ENCODE peak calls at places on chromosomes 2 and 18, in nine cellular contexts. X, N, J, C, A, L, Q, F and P are unnamed samples.
A peak's percentile ranks its signal among the peaks of the same experiment; 100 is the strongest.

GRCh38 chr2:933734-934295 is 16.8 kb upstream of the SNTG2 start:
- DNase-seq in X (no peak), N (no peak), J (no peak), C (no peak), A (no peak), L (no peak), Q (no peak), F (no peak), P (no peak)

GRCh38 chr2:69582582-69583176 is 60.9 kb downstream of the AAK1 start:
- DNase-seq in X (no peak), N (peak; percentile 40), J (no peak), C (no peak), A (no peak), L (peak; percentile 33), Q (no peak), F (no peak), P (no peak)

GRCh38 chr2:98691307-98691706 is 39.6 kb downstream of the MGAT4A start:
- DNase-seq in X (peak; percentile 84), N (no peak), J (no peak), C (no peak), A (no peak), L (no peak), Q (no peak), F (no peak), P (no peak)

GRCh38 chr2:217249490-217250451 is 389.9 kb upstream of the TNP1 start:
- DNase-seq in X (no peak), N (peak; percentile 93), J (no peak), C (no peak), A (no peak), L (peak; percentile 52), Q (no peak), F (no peak), P (no peak)

GRCh38 chr2:215137741-215138340 is 585 bp downstream of the ABCA12 start:
- DNase-seq in X (peak; percentile 15), N (peak; percentile 67), J (no peak), C (no peak), A (no peak), L (no peak), Q (no peak), F (no peak), P (no peak)

GRCh38 chr2:198873771-198874501 is 583.8 kb downstream of the SATB2 start:
- DNase-seq in X (no peak), N (peak; percentile 72), J (no peak), C (no peak), A (no peak), L (no peak), Q (no peak), F (no peak), P (no peak)

GRCh38 chr2:24828641-24829040 is 35.4 kb downstream of the CENPO start:
- DNase-seq in X (no peak), N (no peak), J (no peak), C (no peak), A (no peak), L (no peak), Q (no peak), F (no peak), P (no peak)

GRCh38 chr18:54822872-54823845 is 5.1 kb upstream of the RAB27B start:
- DNase-seq in X (no peak), N (peak; percentile 93), J (no peak), C (no peak), A (no peak), L (peak; percentile 11), Q (peak; percentile 96), F (no peak), P (no peak)

GRCh38 chr18:35355140-35355618 is 11.0 kb upstream of the ZNF24 start:
- DNase-seq in X (peak; percentile 86), N (peak; percentile 88), J (peak; percentile 62), C (peak; percentile 52), A (peak; percentile 90), L (peak; percentile 85), Q (peak; percentile 50), F (peak; percentile 58), P (peak; percentile 67)

GRCh38 chr2:193584522-193584938 is 1389.8 kb upstream of the TMEFF2 start:
- DNase-seq in X (peak; percentile 16), N (no peak), J (no peak), C (peak; percentile 13), A (peak; percentile 75), L (peak; percentile 42), Q (peak; percentile 40), F (no peak), P (no peak)

GRCh38 chr2:228507870-228508269 is 326.4 kb upstream of the SPHKAP start:
- DNase-seq in X (no peak), N (peak; percentile 3), J (no peak), C (no peak), A (no peak), L (no peak), Q (no peak), F (no peak), P (no peak)

GRCh38 chr18:24271381-24272331 is 126.0 kb downstream of the OSBPL1A start:
- DNase-seq in X (peak; percentile 78), N (peak; percentile 71), J (peak; percentile 77), C (no peak), A (no peak), L (peak; percentile 90), Q (peak; percentile 80), F (peak; percentile 71), P (peak; percentile 90)

GRCh38 chr2:241272298-241272721 is 43.2 kb downstream of the HDLBP start:
- DNase-seq in X (peak; percentile 26), N (peak; percentile 21), J (peak; percentile 49), C (no peak), A (no peak), L (peak; percentile 63), Q (peak; percentile 19), F (peak; percentile 23), P (peak; percentile 74)

GRCh38 chr2:121595012-121595891 is 54.0 kb downstream of the CLASP1 start:
- DNase-seq in X (no peak), N (no peak), J (no peak), C (no peak), A (no peak), L (no peak), Q (no peak), F (no peak), P (no peak)

GRCh38 chr18:8960740-8961657 is 141.5 kb upstream of the NDUFV2 start:
- DNase-seq in X (no peak), N (peak; percentile 76), J (no peak), C (no peak), A (no peak), L (no peak), Q (peak; percentile 63), F (no peak), P (no peak)

GRCh38 chr2:47899915-47900314 is 6.4 kb downstream of the FBXO11 start:
- DNase-seq in X (peak; percentile 26), N (no peak), J (no peak), C (no peak), A (no peak), L (peak; percentile 11), Q (no peak), F (no peak), P (no peak)
- H3K4me1 ChIP-seq in X (peaks cover 26% of the 10 kb centered on the region), N (peaks cover 2% of the 10 kb centered on the region), J (peaks cover 54% of the 10 kb centered on the region), C (peaks cover 72% of the 10 kb centered on the region), A (peaks cover 77% of the 10 kb centered on the region), L (peaks cover 14% of the 10 kb centered on the region), Q (peaks cover 39% of the 10 kb centered on the region), F (peaks cover 2% of the 10 kb centered on the region), P (peaks cover 79% of the 10 kb centered on the region)

GRCh38 chr2:223721746-223722145 is 115.6 kb downstream of the AP1S3 start:
- DNase-seq in X (no peak), N (no peak), J (no peak), C (no peak), A (no peak), L (no peak), Q (no peak), F (no peak), P (no peak)

GRCh38 chr2:223724831-223725230 is 112.6 kb downstream of the AP1S3 start:
- DNase-seq in X (peak; percentile 44), N (peak; percentile 28), J (no peak), C (no peak), A (no peak), L (no peak), Q (peak; percentile 20), F (no peak), P (no peak)

GRCh38 chr2:223722226-223722625 is 115.2 kb downstream of the AP1S3 start:
- DNase-seq in X (no peak), N (no peak), J (no peak), C (no peak), A (no peak), L (no peak), Q (no peak), F (no peak), P (no peak)

GRCh38 chr2:223723954-223724411 is 113.4 kb downstream of the AP1S3 start:
- DNase-seq in X (no peak), N (no peak), J (no peak), C (no peak), A (no peak), L (no peak), Q (peak; percentile 38), F (no peak), P (no peak)

GRCh38 chr2:223720367-223720766 is 117.0 kb downstream of the AP1S3 start:
- DNase-seq in X (no peak), N (no peak), J (no peak), C (no peak), A (no peak), L (no peak), Q (no peak), F (no peak), P (no peak)
- H3K4me1 ChIP-seq in X (peaks cover 14% of the 10 kb centered on the region), N (peaks cover 9% of the 10 kb centered on the region), J (no peaks in the 10 kb centered on the region), C (no peaks in the 10 kb centered on the region), A (no peaks in the 10 kb centered on the region), L (peaks cover 7% of the 10 kb centered on the region), Q (peaks cover 16% of the 10 kb centered on the region), F (peaks cover 3% of the 10 kb centered on the region), P (no peaks in the 10 kb centered on the region)

DNA sequence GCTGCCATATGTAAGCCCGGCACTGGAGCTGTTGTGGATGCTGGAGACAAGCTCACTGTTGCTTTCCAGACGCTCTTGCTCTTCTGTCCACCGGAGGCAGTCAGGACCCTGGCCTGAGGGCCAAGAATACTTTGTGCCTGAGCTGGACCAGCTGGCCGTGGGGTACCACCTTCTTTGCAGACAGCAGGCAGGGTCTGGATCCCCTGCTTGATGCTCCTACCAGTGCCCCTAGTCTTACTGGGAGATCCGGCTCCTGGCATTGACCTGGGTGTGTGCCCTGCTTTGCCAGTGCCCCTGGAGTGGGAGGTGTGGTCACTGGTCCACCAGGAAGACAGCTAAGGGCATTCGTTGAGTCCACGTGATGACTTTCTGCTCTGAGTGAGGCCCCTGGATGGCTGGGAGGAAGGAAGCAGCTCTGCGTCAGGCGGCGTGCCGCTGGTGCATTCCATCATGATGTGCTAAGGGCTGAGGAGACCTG is 59.3 kb downstream of the LRRFIP1 start:
- DNase-seq in X (peak; percentile 82), N (no peak), J (no peak), C (no peak), A (no peak), L (no peak), Q (peak; percentile 44), F (no peak), P (peak; percentile 77)
- H3K4me1 ChIP-seq in X (peaks cover 29% of the 10 kb centered on the region), N (peaks cover 21% of the 10 kb centered on the region), J (peaks cover 56% of the 10 kb centered on the region), C (peaks cover 27% of the 10 kb centered on the region), A (peaks cover 14% of the 10 kb centered on the region), L (peaks cover 4% of the 10 kb centered on the region), Q (peaks cover 28% of the 10 kb centered on the region), F (peaks cover 2% of the 10 kb centered on the region), P (peaks cover 65% of the 10 kb centered on the region)

DNA sequence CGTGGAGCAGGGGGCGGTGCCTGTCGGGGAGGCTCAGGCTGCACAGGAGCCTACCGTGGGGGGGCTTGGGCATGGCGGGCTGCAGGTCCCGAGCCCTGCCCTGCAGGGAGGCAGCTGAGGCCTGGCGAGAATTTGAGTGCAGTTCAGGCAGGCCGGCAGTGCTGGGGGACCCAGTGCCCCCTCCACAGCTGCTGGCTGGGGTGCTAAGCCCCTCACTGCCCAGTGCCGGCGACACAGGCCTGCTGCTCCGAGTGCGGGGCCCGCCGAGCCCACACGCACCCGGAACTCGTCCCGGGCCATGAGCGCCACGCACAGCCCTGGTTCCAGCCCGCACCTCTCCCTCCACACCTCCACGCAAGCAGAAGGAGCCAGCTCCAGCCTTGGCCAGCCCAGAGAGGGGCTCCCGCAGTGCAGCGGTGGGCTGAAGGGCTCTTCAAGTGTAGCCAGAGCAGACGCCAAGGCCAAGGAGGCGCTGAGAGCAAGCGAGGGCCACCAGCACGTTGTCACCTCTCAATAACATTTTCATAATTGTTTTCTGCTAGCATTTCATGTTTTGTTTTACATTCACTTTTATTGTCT is 1378.9 kb upstream of the CELF4 start:
- DNase-seq in X (no peak), N (no peak), J (no peak), C (no peak), A (no peak), L (no peak), Q (no peak), F (no peak), P (no peak)
- H3K4me1 ChIP-seq in X (no peaks in the 10 kb centered on the region), N (no peaks in the 10 kb centered on the region), J (no peaks in the 10 kb centered on the region), C (no peaks in the 10 kb centered on the region), A (no peaks in the 10 kb centered on the region), L (no peaks in the 10 kb centered on the region), Q (no peaks in the 10 kb centered on the region), F (peaks cover 4% of the 10 kb centered on the region), P (no peaks in the 10 kb centered on the region)